ENCODE peak calls at places on chromosomes 11 and 22, in nine cellular contexts. One of them, this sample, is unnamed.
A peak's percentile ranks its signal among the peaks of the same experiment; 100 is the strongest.

GRCh38 chr11:40314327-40314726 is 1145.1 kb downstream of the LRRC4C start:
- DNase-seq in pancreas: no peak
- DNase-seq in CD14-positive monocyte: no peak
- DNase-seq in MM.1S: no peak
- DNase-seq in fibroblast of mammary gland: no peak
- DNase-seq in sigmoid colon: no peak
- DNase-seq in tibial nerve: no peak
- DNase-seq in brain microvascular endothelial cell: no peak
- DNase-seq in type B pancreatic cell: no peak
- DNase-seq in this sample: no peak

GRCh38 chr11:57406337-57406904 is 16.0 kb upstream of the PRG2 start:
- DNase-seq in pancreas: no peak
- DNase-seq in CD14-positive monocyte: peak; percentile 70
- DNase-seq in MM.1S: no peak
- DNase-seq in fibroblast of mammary gland: peak; percentile 60
- DNase-seq in sigmoid colon: no peak
- DNase-seq in tibial nerve: peak; percentile 13
- DNase-seq in brain microvascular endothelial cell: no peak
- DNase-seq in type B pancreatic cell: no peak
- DNase-seq in this sample: no peak

GRCh38 chr11:24233041-24233440 is 263.8 kb upstream of the LUZP2 start:
- DNase-seq in pancreas: no peak
- DNase-seq in CD14-positive monocyte: no peak
- DNase-seq in MM.1S: peak; percentile 67
- DNase-seq in fibroblast of mammary gland: no peak
- DNase-seq in sigmoid colon: no peak
- DNase-seq in tibial nerve: no peak
- DNase-seq in brain microvascular endothelial cell: no peak
- DNase-seq in type B pancreatic cell: no peak
- DNase-seq in this sample: no peak

GRCh38 chr22:17860220-17860965 is 86.1 kb upstream of the BID start:
- DNase-seq in pancreas: no peak
- DNase-seq in CD14-positive monocyte: no peak
- DNase-seq in MM.1S: no peak
- DNase-seq in fibroblast of mammary gland: no peak
- DNase-seq in sigmoid colon: no peak
- DNase-seq in tibial nerve: no peak
- DNase-seq in brain microvascular endothelial cell: no peak
- DNase-seq in type B pancreatic cell: no peak
- DNase-seq in this sample: no peak

GRCh38 chr22:46936378-46936916 is 174.0 kb downstream of the TBC1D22A start:
- DNase-seq in pancreas: no peak
- DNase-seq in CD14-positive monocyte: no peak
- DNase-seq in MM.1S: no peak
- DNase-seq in fibroblast of mammary gland: no peak
- DNase-seq in sigmoid colon: no peak
- DNase-seq in tibial nerve: peak; percentile 27
- DNase-seq in brain microvascular endothelial cell: no peak
- DNase-seq in type B pancreatic cell: no peak
- DNase-seq in this sample: no peak

GRCh38 chr11:7272373-7272772 is 20.7 kb downstream of the SYT9 start:
- DNase-seq in pancreas: no peak
- DNase-seq in CD14-positive monocyte: no peak
- DNase-seq in MM.1S: no peak
- DNase-seq in fibroblast of mammary gland: no peak
- DNase-seq in sigmoid colon: no peak
- DNase-seq in tibial nerve: no peak
- DNase-seq in brain microvascular endothelial cell: no peak
- DNase-seq in type B pancreatic cell: no peak
- DNase-seq in this sample: no peak

GRCh38 chr11:70496591-70497535 is 98.5 kb downstream of the CTTN start:
- DNase-seq in pancreas: no peak
- DNase-seq in CD14-positive monocyte: peak; percentile 27
- DNase-seq in MM.1S: no peak
- DNase-seq in fibroblast of mammary gland: no peak
- DNase-seq in sigmoid colon: peak; percentile 27
- DNase-seq in tibial nerve: no peak
- DNase-seq in brain microvascular endothelial cell: no peak
- DNase-seq in type B pancreatic cell: no peak
- DNase-seq in this sample: peak; percentile 53

GRCh38 chr22:49377306-49377705 is 450.4 kb downstream of the BRD1 start:
- DNase-seq in pancreas: no peak
- DNase-seq in CD14-positive monocyte: no peak
- DNase-seq in MM.1S: no peak
- DNase-seq in fibroblast of mammary gland: no peak
- DNase-seq in sigmoid colon: no peak
- DNase-seq in tibial nerve: no peak
- DNase-seq in brain microvascular endothelial cell: no peak
- DNase-seq in type B pancreatic cell: peak; percentile 34
- DNase-seq in this sample: peak; percentile 52

GRCh38 chr22:45542001-45542520 is 39.4 kb downstream of the FBLN1 start:
- DNase-seq in pancreas: no peak
- DNase-seq in CD14-positive monocyte: no peak
- DNase-seq in MM.1S: peak; percentile 26
- DNase-seq in fibroblast of mammary gland: no peak
- DNase-seq in sigmoid colon: no peak
- DNase-seq in tibial nerve: no peak
- DNase-seq in brain microvascular endothelial cell: no peak
- DNase-seq in type B pancreatic cell: no peak
- DNase-seq in this sample: no peak

GRCh38 chr11:75161506-75161905 is 10.6 kb downstream of the SLCO2B1 start:
- DNase-seq in pancreas: no peak
- DNase-seq in CD14-positive monocyte: no peak
- DNase-seq in MM.1S: no peak
- DNase-seq in fibroblast of mammary gland: no peak
- DNase-seq in sigmoid colon: no peak
- DNase-seq in tibial nerve: no peak
- DNase-seq in brain microvascular endothelial cell: no peak
- DNase-seq in type B pancreatic cell: no peak
- DNase-seq in this sample: no peak

GRCh38 chr22:44288951-44289350 is 23.8 kb downstream of the SHISAL1 start:
- DNase-seq in pancreas: no peak
- DNase-seq in CD14-positive monocyte: no peak
- DNase-seq in MM.1S: no peak
- DNase-seq in fibroblast of mammary gland: no peak
- DNase-seq in sigmoid colon: no peak
- DNase-seq in tibial nerve: no peak
- DNase-seq in brain microvascular endothelial cell: no peak
- DNase-seq in type B pancreatic cell: no peak
- DNase-seq in this sample: no peak

GRCh38 chr11:17845431-17845881 is 110.9 kb downstream of the KCNC1 start:
- DNase-seq in pancreas: no peak
- DNase-seq in CD14-positive monocyte: no peak
- DNase-seq in MM.1S: no peak
- DNase-seq in fibroblast of mammary gland: peak; percentile 90
- DNase-seq in sigmoid colon: no peak
- DNase-seq in tibial nerve: peak; percentile 17
- DNase-seq in brain microvascular endothelial cell: peak; percentile 6
- DNase-seq in type B pancreatic cell: no peak
- DNase-seq in this sample: no peak

GRCh38 chr11:17852246-17852645 is 117.7 kb downstream of the KCNC1 start:
- DNase-seq in pancreas: no peak
- DNase-seq in CD14-positive monocyte: no peak
- DNase-seq in MM.1S: no peak
- DNase-seq in fibroblast of mammary gland: no peak
- DNase-seq in sigmoid colon: no peak
- DNase-seq in tibial nerve: no peak
- DNase-seq in brain microvascular endothelial cell: no peak
- DNase-seq in type B pancreatic cell: no peak
- DNase-seq in this sample: no peak

GRCh38 chr11:17848709-17849108 is 114.1 kb downstream of the KCNC1 start:
- DNase-seq in pancreas: no peak
- DNase-seq in CD14-positive monocyte: no peak
- DNase-seq in MM.1S: no peak
- DNase-seq in fibroblast of mammary gland: no peak
- DNase-seq in sigmoid colon: no peak
- DNase-seq in tibial nerve: no peak
- DNase-seq in brain microvascular endothelial cell: no peak
- DNase-seq in type B pancreatic cell: no peak
- DNase-seq in this sample: no peak

GRCh38 chr11:17851697-17852096 is 117.1 kb downstream of the KCNC1 start:
- DNase-seq in pancreas: no peak
- DNase-seq in CD14-positive monocyte: no peak
- DNase-seq in MM.1S: no peak
- DNase-seq in fibroblast of mammary gland: no peak
- DNase-seq in sigmoid colon: no peak
- DNase-seq in tibial nerve: no peak
- DNase-seq in brain microvascular endothelial cell: no peak
- DNase-seq in type B pancreatic cell: no peak
- DNase-seq in this sample: no peak

GRCh38 chr11:17846852-17847453 is 112.4 kb downstream of the KCNC1 start:
- DNase-seq in pancreas: no peak
- DNase-seq in CD14-positive monocyte: no peak
- DNase-seq in MM.1S: no peak
- DNase-seq in fibroblast of mammary gland: peak; percentile 69
- DNase-seq in sigmoid colon: no peak
- DNase-seq in tibial nerve: no peak
- DNase-seq in brain microvascular endothelial cell: peak; percentile 18
- DNase-seq in type B pancreatic cell: no peak
- DNase-seq in this sample: no peak
- TF ChIP-seq CTCF in pancreas: no peak
- TF ChIP-seq CTCF in CD14-positive monocyte: no peak
- TF ChIP-seq CTCF in MM.1S: no peak
- TF ChIP-seq CTCF in fibroblast of mammary gland: peak; percentile 44
- TF ChIP-seq CTCF in sigmoid colon: no peak
- TF ChIP-seq CTCF in tibial nerve: no peak
- TF ChIP-seq CTCF in brain microvascular endothelial cell: peak; percentile 45
- TF ChIP-seq CTCF in type B pancreatic cell: peak; percentile 41
- TF ChIP-seq CTCF in this sample: peak; percentile 34

GRCh38 chr11:98099371-98099770 is 921.4 kb upstream of the CNTN5 start:
- DNase-seq in pancreas: no peak
- DNase-seq in CD14-positive monocyte: no peak
- DNase-seq in MM.1S: no peak
- DNase-seq in fibroblast of mammary gland: no peak
- DNase-seq in sigmoid colon: no peak
- DNase-seq in tibial nerve: no peak
- DNase-seq in brain microvascular endothelial cell: no peak
- DNase-seq in type B pancreatic cell: no peak
- DNase-seq in this sample: no peak
- TF ChIP-seq CTCF in pancreas: no peak
- TF ChIP-seq CTCF in CD14-positive monocyte: no peak
- TF ChIP-seq CTCF in MM.1S: no peak
- TF ChIP-seq CTCF in fibroblast of mammary gland: no peak
- TF ChIP-seq CTCF in sigmoid colon: no peak
- TF ChIP-seq CTCF in tibial nerve: no peak
- TF ChIP-seq CTCF in brain microvascular endothelial cell: no peak
- TF ChIP-seq CTCF in type B pancreatic cell: no peak
- TF ChIP-seq CTCF in this sample: no peak

DNA sequence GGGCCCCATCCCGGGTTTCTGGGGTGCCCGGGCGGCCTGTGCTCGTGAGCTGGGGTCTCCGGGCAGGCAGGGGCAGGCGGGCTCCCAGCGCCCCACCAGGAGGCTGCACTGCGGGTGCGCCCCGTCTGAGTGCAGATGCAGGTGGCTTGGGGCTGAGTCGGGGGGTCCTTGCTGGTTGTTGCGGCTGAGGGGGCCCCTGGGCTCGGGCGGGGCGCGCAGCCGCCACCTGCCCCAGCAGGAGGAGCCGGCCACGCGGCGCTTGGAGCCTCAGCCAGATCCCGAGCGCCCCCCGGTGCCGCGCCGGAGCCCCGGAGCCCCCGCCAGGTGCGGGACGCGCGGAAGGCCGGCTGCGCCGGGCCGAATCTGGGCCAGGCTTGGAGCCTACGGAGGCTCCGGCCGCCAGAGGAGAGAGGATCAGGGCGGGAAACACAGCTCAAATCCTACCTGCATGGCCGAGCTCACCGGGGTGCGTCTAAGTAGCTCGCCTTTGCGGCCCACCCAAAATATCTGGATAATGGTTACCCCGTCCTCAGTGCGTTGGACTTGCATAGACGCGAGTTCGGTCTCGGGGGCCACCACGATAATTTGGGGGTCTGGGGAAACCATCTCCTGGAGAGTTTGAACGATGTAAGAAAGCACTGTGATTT is 625 bp upstream of the IGF2 start:
- DNase-seq in pancreas: no peak
- DNase-seq in CD14-positive monocyte: no peak
- DNase-seq in MM.1S: no peak
- DNase-seq in fibroblast of mammary gland: no peak
- DNase-seq in sigmoid colon: no peak
- DNase-seq in tibial nerve: no peak
- DNase-seq in brain microvascular endothelial cell: no peak
- DNase-seq in type B pancreatic cell: no peak
- DNase-seq in this sample: no peak
- TF ChIP-seq CTCF in pancreas: no peak
- TF ChIP-seq CTCF in CD14-positive monocyte: no peak
- TF ChIP-seq CTCF in MM.1S: no peak
- TF ChIP-seq CTCF in fibroblast of mammary gland: no peak
- TF ChIP-seq CTCF in sigmoid colon: no peak
- TF ChIP-seq CTCF in tibial nerve: no peak
- TF ChIP-seq CTCF in brain microvascular endothelial cell: no peak
- TF ChIP-seq CTCF in type B pancreatic cell: no peak
- TF ChIP-seq CTCF in this sample: peak; percentile 5

GRCh38 chr11:68970921-68971636 is 9.7 kb downstream of the MRGPRD start:
- DNase-seq in pancreas: no peak
- DNase-seq in CD14-positive monocyte: peak; percentile 10
- DNase-seq in MM.1S: no peak
- DNase-seq in fibroblast of mammary gland: no peak
- DNase-seq in sigmoid colon: peak; percentile 36
- DNase-seq in tibial nerve: no peak
- DNase-seq in brain microvascular endothelial cell: no peak
- DNase-seq in type B pancreatic cell: no peak
- DNase-seq in this sample: peak; percentile 56

GRCh38 chr11:68968306-68969255 is 12.2 kb downstream of the MRGPRD start:
- DNase-seq in pancreas: peak; percentile 18
- DNase-seq in CD14-positive monocyte: no peak
- DNase-seq in MM.1S: no peak
- DNase-seq in fibroblast of mammary gland: no peak
- DNase-seq in sigmoid colon: peak; percentile 61
- DNase-seq in tibial nerve: no peak
- DNase-seq in brain microvascular endothelial cell: no peak
- DNase-seq in type B pancreatic cell: no peak
- DNase-seq in this sample: peak; percentile 53

GRCh38 chr11:68966894-68967780 is 13.6 kb downstream of the MRGPRD start:
- DNase-seq in pancreas: no peak
- DNase-seq in CD14-positive monocyte: no peak
- DNase-seq in MM.1S: no peak
- DNase-seq in fibroblast of mammary gland: no peak
- DNase-seq in sigmoid colon: no peak
- DNase-seq in tibial nerve: no peak
- DNase-seq in brain microvascular endothelial cell: no peak
- DNase-seq in type B pancreatic cell: no peak
- DNase-seq in this sample: peak; percentile 22

GRCh38 chr11:68965901-68966868 is 14.6 kb downstream of the MRGPRD start:
- DNase-seq in pancreas: no peak
- DNase-seq in CD14-positive monocyte: no peak
- DNase-seq in MM.1S: no peak
- DNase-seq in fibroblast of mammary gland: no peak
- DNase-seq in sigmoid colon: peak; percentile 57
- DNase-seq in tibial nerve: no peak
- DNase-seq in brain microvascular endothelial cell: no peak
- DNase-seq in type B pancreatic cell: no peak
- DNase-seq in this sample: peak; percentile 56

DNA sequence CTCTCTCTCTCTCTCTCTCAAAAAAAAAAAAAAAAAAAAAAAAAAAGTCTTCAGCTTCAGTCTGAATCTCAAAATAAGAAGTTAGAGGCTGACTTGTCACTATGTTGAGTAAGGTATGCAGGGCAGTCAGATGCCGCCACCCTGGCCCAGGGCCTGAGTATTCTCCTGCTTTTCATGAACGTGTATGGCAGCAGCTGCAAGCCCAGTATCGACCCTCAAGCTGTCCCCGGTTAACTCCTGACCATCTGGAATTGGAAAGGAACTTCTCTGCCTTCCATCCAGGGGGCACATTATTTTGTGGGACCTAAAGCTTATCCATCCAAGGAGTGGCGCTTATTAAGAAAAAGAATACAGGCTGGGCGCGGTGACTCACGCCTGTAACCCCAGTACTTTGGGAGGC is 11.4 kb downstream of the MRGPRD start:
- DNase-seq in pancreas: no peak
- DNase-seq in CD14-positive monocyte: no peak
- DNase-seq in MM.1S: no peak
- DNase-seq in fibroblast of mammary gland: no peak
- DNase-seq in sigmoid colon: peak; percentile 32
- DNase-seq in tibial nerve: no peak
- DNase-seq in brain microvascular endothelial cell: no peak
- DNase-seq in type B pancreatic cell: no peak
- DNase-seq in this sample: peak; percentile 25
- TF ChIP-seq CTCF in pancreas: no peak
- TF ChIP-seq CTCF in CD14-positive monocyte: no peak
- TF ChIP-seq CTCF in MM.1S: no peak
- TF ChIP-seq CTCF in fibroblast of mammary gland: no peak
- TF ChIP-seq CTCF in sigmoid colon: no peak
- TF ChIP-seq CTCF in tibial nerve: no peak
- TF ChIP-seq CTCF in brain microvascular endothelial cell: no peak
- TF ChIP-seq CTCF in type B pancreatic cell: no peak
- TF ChIP-seq CTCF in this sample: no peak